ENCODE peak calls at places on chromosomes 5 and 9, in eight cellular contexts. M is GM12891; Y is M059J; T is stimulated activated naive CD4-positive, alpha-beta T cell; A is fibroblast of the aortic adventitia; W is HTR-8/SVneo; J is cardiac septum; Z is NT2/D1. P is an unnamed sample.

GRCh38 chr9:108543251-108543768 is 312.5 kb downstream of the ACTL7B start:
- DNase-seq in M (no peak), Y (peak; percentile 94), T (no peak), A (peak; percentile 24), W (no peak), J (no peak), Z (peak; percentile 74), P (no peak)

GRCh38 chr9:87503970-87504369 is 6.3 kb downstream of the DAPK1 start:
- DNase-seq in M (no peak), Y (no peak), T (no peak), A (no peak), W (no peak), J (no peak), Z (no peak), P (no peak)

GRCh38 chr5:181052928-181053759 is 13.1 kb downstream of the BTNL9 start:
- DNase-seq in M (peak; percentile 63), Y (no peak), T (peak; percentile 29), A (no peak), W (no peak), J (no peak), Z (no peak), P (no peak)

GRCh38 chr9:99264070-99264469 is 42.0 kb downstream of the SEC61B start:
- DNase-seq in M (no peak), Y (peak; percentile 39), T (no peak), A (no peak), W (no peak), J (no peak), Z (no peak), P (no peak)

GRCh38 chr5:13354611-13355010 is 589.9 kb downstream of the DNAH5 start:
- DNase-seq in M (no peak), Y (peak; percentile 92), T (no peak), A (peak; percentile 25), W (no peak), J (no peak), Z (no peak), P (no peak)

GRCh38 chr5:43702815-43703214 is 99.8 kb downstream of the NNT start:
- DNase-seq in M (no peak), Y (no peak), T (no peak), A (peak; percentile 59), W (no peak), J (no peak), Z (no peak), P (no peak)

GRCh38 chr5:82072138-82072537 is 100.3 kb downstream of the ATG10 start:
- DNase-seq in M (no peak), Y (no peak), T (no peak), A (no peak), W (no peak), J (no peak), Z (no peak), P (no peak)

GRCh38 chr5:150656191-150657132 is 4.6 kb upstream of the MYOZ3 start:
- DNase-seq in M (peak; percentile 94), Y (peak; percentile 58), T (peak; percentile 89), A (peak; percentile 54), W (peak; percentile 83), J (peak; percentile 86), Z (no peak), P (peak; percentile 88)

GRCh38 chr5:161314033-161314432 is 232.5 kb downstream of the GABRB2 start:
- DNase-seq in M (no peak), Y (no peak), T (no peak), A (no peak), W (no peak), J (no peak), Z (no peak), P (no peak)

GRCh38 chr5:130885718-130886117 is 279.3 kb downstream of the HINT1 start:
- DNase-seq in M (no peak), Y (no peak), T (no peak), A (no peak), W (no peak), J (no peak), Z (no peak), P (no peak)

P was measured in sigmoid colon.